ENCODE peak calls at places on chromosomes 13 and 19, in seven cellular contexts. H is HT-29; V is LHCN-M2; O is stimulated activated CD4-positive, alpha-beta T cell treated with anti-CD3 and anti-CD28 coated beads, Interleukin-1b, Interleukin-23, amount 100 ng/mL, for 24 hours; R is T-helper 22 cell; Z is NCI-H1105; T is psoas muscle. M is an unnamed sample.

GRCh38 chr19:45876411-45877197 is 9.3 kb downstream of the IRF2BP1 start:
- DNase-seq in T (peak; percentile 46), Z (no peak), O (no peak), H (peak; percentile 39), R (no peak), V (no peak), M (no peak)

GRCh38 chr19:17260842-17261325 is 3.7 kb downstream of the USHBP1 start:
- DNase-seq in R (peak; percentile 71), V (peak; percentile 61), Z (peak; percentile 88), T (peak; percentile 83), H (peak; percentile 80), O (peak; percentile 84), M (peak; percentile 64)

GRCh38 chr19:39314016-39314728 is 6.5 kb downstream of the LRFN1 start:
- DNase-seq in Z (no peak), T (no peak), H (no peak), V (no peak), R (no peak), O (no peak), M (no peak)

GRCh38 chr13:93293716-93294115 is 67.1 kb downstream of the GPC6 start:
- DNase-seq in H (no peak), Z (no peak), R (no peak), V (no peak), T (no peak), O (no peak), M (no peak)

GRCh38 chr13:111469916-111470506 is 149.6 kb downstream of the TEX29 start:
- DNase-seq in V (no peak), Z (no peak), T (no peak), R (no peak), H (no peak), O (no peak), M (no peak)

GRCh38 chr19:24140099-24140498 is 53.1 kb downstream of the ZNF254 start:
- DNase-seq in T (no peak), H (no peak), Z (no peak), O (no peak), R (no peak), V (peak; percentile 87), M (peak; percentile 97)

GRCh38 chr19:12611361-12611699 is 610 bp downstream of the ZNF791 start:
- DNase-seq in R (no peak), H (peak; percentile 59), T (peak; percentile 77), O (no peak), Z (peak; percentile 73), V (peak; percentile 73), M (peak; percentile 77)

GRCh38 chr19:48752511-48753365 is at the start of gene FUT1:
- DNase-seq in T (peak; percentile 69), R (peak; percentile 11), Z (peak; percentile 97), H (peak; percentile 98), O (no peak), V (no peak), M (no peak)

GRCh38 chr19:12166596-12166995 is 3.7 kb downstream of the ZNF136 start:
- DNase-seq in O (no peak), V (no peak), Z (no peak), R (no peak), H (no peak), T (no peak), M (no peak)

GRCh38 chr19:22144394-22144793 is 52.4 kb downstream of the ZNF676 start:
- DNase-seq in H (no peak), R (no peak), Z (no peak), T (no peak), V (peak; percentile 3), O (no peak), M (peak; percentile 51)

GRCh38 chr19:29324717-29325116 is 111.8 kb upstream of the UQCRFS1 start:
- DNase-seq in Z (no peak), T (no peak), H (no peak), O (no peak), R (no peak), V (no peak), M (no peak)

GRCh38 chr13:30477346-30478235 is 11.9 kb upstream of the HMGB1 start:
- DNase-seq in Z (no peak), V (no peak), T (no peak), O (no peak), R (no peak), H (no peak), M (no peak)

GRCh38 chr19:1098177-1099051 is 3.2 kb upstream of the POLR2E start:
- DNase-seq in O (no peak), H (peak; percentile 81), T (no peak), V (no peak), R (no peak), Z (no peak), M (peak; percentile 41)

GRCh38 chr19:6718741-6719539 is 1.5 kb downstream of the C3 start:
- DNase-seq in T (peak; percentile 54), H (peak; percentile 15), R (no peak), O (no peak), V (peak; percentile 25), Z (no peak), M (peak; percentile 75)

GRCh38 chr13:30565658-30566057 is 52.1 kb upstream of the USPL1 start:
- DNase-seq in H (no peak), Z (no peak), T (no peak), O (no peak), V (peak; percentile 15), R (no peak), M (peak; percentile 29)

GRCh38 chr13:23859455-23859854 is 29.7 kb downstream of the MIPEP start:
- DNase-seq in V (no peak), Z (no peak), T (no peak), O (no peak), H (no peak), R (no peak), M (no peak)

GRCh38 chr13:37068962-37069361 is 9.5 kb upstream of the SUPT20H start:
- DNase-seq in O (no peak), T (no peak), V (peak; percentile 20), Z (no peak), H (peak; percentile 29), R (no peak), M (peak; percentile 24)

GRCh38 chr13:97753269-97753668 is 200.2 kb upstream of the IPO5 start:
- DNase-seq in T (no peak), Z (no peak), R (no peak), H (no peak), V (no peak), O (no peak), M (no peak)

GRCh38 chr13:47252627-47253026 is 355.8 kb upstream of the HTR2A start:
- DNase-seq in V (no peak), Z (no peak), R (no peak), T (no peak), O (no peak), H (no peak), M (no peak)

GRCh38 chr19:29539668-29540067 is 13.9 kb downstream of the VSTM2B start:
- DNase-seq in Z (no peak), V (no peak), O (no peak), T (no peak), H (no peak), R (no peak), M (no peak)

GRCh38 chr13:51000576-51001260 is 91.1 kb downstream of the RNASEH2B start:
- DNase-seq in V (peak; percentile 79), R (no peak), Z (peak; percentile 45), H (no peak), T (peak; percentile 69), O (no peak), M (peak; percentile 12)

GRCh38 chr13:33918199-33918932 is 100.4 kb downstream of the RFC3 start:
- DNase-seq in R (no peak), Z (no peak), O (no peak), V (peak; percentile 84), H (no peak), T (peak; percentile 12), M (peak; percentile 69)

GRCh38 chr19:31963741-31964140 is 381.7 kb upstream of the ZNF507 start:
- DNase-seq in O (no peak), H (no peak), R (no peak), V (no peak), Z (no peak), T (no peak), M (no peak)

GRCh38 chr19:40928859-40929258 is 46.8 kb upstream of the CYP2A7 start:
- DNase-seq in Z (no peak), R (no peak), O (no peak), T (no peak), H (no peak), V (no peak), M (peak; percentile 67)

GRCh38 chr19:3358919-3359849 is 7.2 kb upstream of the NFIC start:
- DNase-seq in Z (no peak), V (no peak), O (peak; percentile 54), R (peak; percentile 61), T (peak; percentile 69), H (no peak), M (no peak)

GRCh38 chr19:45444318-45445041 is 20.8 kb upstream of the ERCC1 start:
- DNase-seq in O (peak; percentile 62), Z (peak; percentile 48), H (peak; percentile 99), R (peak; percentile 70), V (peak; percentile 72), T (peak; percentile 97), M (peak; percentile 72)

GRCh38 chr13:42474954-42475353 is 99.0 kb upstream of the TNFSF11 start:
- DNase-seq in R (no peak), H (no peak), V (no peak), Z (no peak), T (no peak), O (no peak), M (no peak)

GRCh38 chr13:114063545-114064515 is 68.6 kb downstream of the RASA3 start:
- DNase-seq in H (peak; percentile 80), T (peak; percentile 81), R (no peak), O (no peak), Z (no peak), V (peak; percentile 74), M (peak; percentile 71)

GRCh38 chr19:33197591-33198000 is 3.5 kb downstream of the LRP3 start:
- DNase-seq in R (no peak), V (no peak), H (no peak), T (no peak), Z (no peak), O (no peak), M (no peak)

GRCh38 chr13:19782049-19782726 is 557 bp downstream of the PSPC1 start:
- DNase-seq in V (peak; percentile 36), H (peak; percentile 66), O (peak; percentile 19), R (peak; percentile 21), Z (peak; percentile 2), T (peak; percentile 65), M (peak; percentile 59)

GRCh38 chr19:30406220-30406944 is 34.2 kb downstream of the ZNF536 start:
- DNase-seq in R (no peak), Z (no peak), T (no peak), H (peak; percentile 57), V (no peak), O (no peak), M (no peak)

M was measured in amniotic epithelial cell.